ENCODE peak calls at places on chromosomes 6 and 20, in seven cellular contexts. I, H, O, Y, W, M and U are unnamed samples. For H3K4me1, the result is how much of the 10 kb centered on the place peaks cover.

GRCh38 chr6:153038378-153038777 is 35.9 kb upstream of the MTRF1L start:
- ATAC-seq in M (no peak), O (no peak), Y (no peak), W (no peak), I (peak), H (no peak), U (no peak)

GRCh38 chr6:39530201-39530759 is 194.9 kb downstream of the KIF6 start:
- ATAC-seq in W (no peak), O (no peak), M (no peak), Y (peak), I (no peak), H (no peak), U (peak)

GRCh38 chr6:34816635-34817301 is 24.9 kb downstream of the BLTP3A start:
- ATAC-seq in W (no peak), O (no peak), Y (no peak), M (no peak), H (no peak), I (no peak), U (no peak)

GRCh38 chr20:37529968-37530600 is 2.4 kb upstream of the BLCAP start:
- ATAC-seq in I (no peak), W (no peak), Y (no peak), H (no peak), M (no peak), O (no peak), U (no peak)

GRCh38 chr20:44115762-44116644 is 71.0 kb downstream of the JPH2 start:
- ATAC-seq in H (peak), O (no peak), I (peak), W (no peak), Y (no peak), M (no peak), U (peak)

GRCh38 chr20:31454374-31454773 is 13.9 kb downstream of the DEFB123 start:
- ATAC-seq in H (peak), W (no peak), M (no peak), I (no peak), O (no peak), Y (no peak), U (no peak)

GRCh38 chr20:19993937-19994667 is 23.1 kb upstream of the NAA20 start:
- ATAC-seq in O (peak), Y (peak), W (no peak), H (peak), I (peak), M (no peak), U (peak)

GRCh38 chr6:25036461-25036860 is 100.7 kb upstream of the RIPOR2 start:
- ATAC-seq in I (no peak), Y (no peak), O (no peak), H (no peak), M (no peak), W (no peak), U (no peak)

GRCh38 chr6:5107332-5107731 is 22.2 kb downstream of the PPP1R3G start:
- ATAC-seq in M (no peak), Y (no peak), H (no peak), W (no peak), I (no peak), O (peak), U (no peak)

GRCh38 chr20:44004306-44004915 is 89.8 kb downstream of the TOX2 start:
- ATAC-seq in W (no peak), M (no peak), I (no peak), Y (no peak), H (peak), O (peak), U (no peak)

GRCh38 chr6:134636221-134636830 is 313.6 kb downstream of the ALDH8A1 start:
- ATAC-seq in M (peak), I (no peak), O (no peak), Y (no peak), H (no peak), W (no peak), U (no peak)

GRCh38 chr6:68635706-68636513 is 828 bp downstream of the ADGRB3 start:
- ATAC-seq in M (no peak), W (no peak), Y (peak), O (no peak), I (no peak), H (no peak), U (no peak)

GRCh38 chr6:122401104-122401503 is 1.7 kb downstream of the HSF2 start:
- ATAC-seq in Y (no peak), I (no peak), W (no peak), O (no peak), M (no peak), H (no peak), U (no peak)

GRCh38 chr20:33450867-33451266 is 7.3 kb upstream of the SNTA1 start:
- ATAC-seq in W (peak), H (no peak), Y (no peak), I (peak), M (no peak), O (no peak), U (no peak)

GRCh38 chr20:40770564-40771307 is 81.7 kb upstream of the MAFB start:
- ATAC-seq in I (no peak), M (no peak), W (no peak), Y (no peak), H (no peak), O (peak), U (peak)

GRCh38 chr20:6094565-6094964 is 28.3 kb downstream of the FERMT1 start:
- ATAC-seq in Y (no peak), M (no peak), W (no peak), O (no peak), H (no peak), I (no peak), U (no peak)

GRCh38 chr6:169200931-169201514 is 52.6 kb downstream of the THBS2 start:
- ATAC-seq in W (no peak), H (no peak), I (no peak), O (no peak), M (no peak), Y (no peak), U (no peak)

GRCh38 chr6:57116776-57117175 is 26.8 kb downstream of the ZNF451 start:
- ATAC-seq in I (peak), Y (no peak), M (no peak), W (no peak), O (no peak), H (no peak), U (no peak)

GRCh38 chr6:160930547-160931377 is 60.8 kb upstream of the MAP3K4 start:
- ATAC-seq in H (peak), W (peak), O (peak), Y (peak), M (peak), I (peak), U (peak)

GRCh38 chr20:38272961-38273360 is 12.4 kb upstream of the KIAA1755 start:
- ATAC-seq in M (no peak), O (peak), Y (no peak), I (peak), H (no peak), W (peak), U (no peak)

GRCh38 chr20:57374343-57374930 is 16.8 kb upstream of the RBM38 start:
- ATAC-seq in M (peak), W (no peak), Y (no peak), I (no peak), H (no peak), O (no peak), U (no peak)

GRCh38 chr6:16162003-16162402 is 33.1 kb downstream of the MYLIP start:
- ATAC-seq in Y (no peak), O (no peak), I (no peak), M (no peak), W (no peak), H (no peak), U (no peak)

GRCh38 chr20:5780233-5781217 is 30.3 kb downstream of the SHLD1 start:
- ATAC-seq in M (no peak), I (no peak), O (no peak), W (no peak), Y (no peak), H (no peak), U (no peak)

GRCh38 chr6:14270925-14271791 is 153.6 kb downstream of the CD83 start:
- ATAC-seq in W (no peak), Y (peak), O (peak), M (peak), I (peak), H (no peak), U (no peak)

GRCh38 chr6:136360783-136361182 is 71.1 kb upstream of the BCLAF1 start:
- ATAC-seq in M (no peak), Y (no peak), I (no peak), W (no peak), O (no peak), H (no peak), U (no peak)

GRCh38 chr6:166393535-166393823 is 10.7 kb upstream of the MPC1 start:
- ATAC-seq in Y (no peak), W (no peak), I (no peak), H (no peak), M (no peak), O (no peak), U (no peak)

GRCh38 chr6:108558372-108559096 is 2.2 kb upstream of the FOXO3 start:
- ATAC-seq in H (peak), I (peak), W (peak), M (peak), O (peak), Y (peak), U (peak)

GRCh38 chr6:107564223-107564855 is 74.4 kb downstream of the SOBP start:
- ATAC-seq in W (no peak), H (peak), I (no peak), Y (no peak), M (no peak), O (no peak), U (no peak)

GRCh38 chr20:50980851-50981713 is 22.5 kb downstream of the MOCS3 start:
- ATAC-seq in H (peak), O (peak), M (no peak), W (no peak), Y (peak), I (peak), U (no peak)

GRCh38 chr6:128138694-128139093 is 237.8 kb upstream of the THEMIS start:
- ATAC-seq in O (no peak), M (no peak), W (no peak), I (no peak), H (no peak), Y (no peak), U (no peak)

GRCh38 chr20:53622247-53623114 is 28.8 kb upstream of the ZNF217 start:
- ATAC-seq in H (peak), W (peak), Y (peak), I (no peak), M (no peak), O (no peak), U (no peak)

GRCh38 chr20:16599257-16599656 is 26.0 kb upstream of the KIF16B start:
- ATAC-seq in Y (no peak), I (no peak), H (no peak), W (no peak), M (no peak), O (no peak), U (no peak)

GRCh38 chr6:47335456-47335855 is 25.8 kb upstream of the TNFRSF21 start:
- ATAC-seq in W (no peak), I (no peak), Y (no peak), H (no peak), M (no peak), O (no peak), U (no peak)

DNA sequence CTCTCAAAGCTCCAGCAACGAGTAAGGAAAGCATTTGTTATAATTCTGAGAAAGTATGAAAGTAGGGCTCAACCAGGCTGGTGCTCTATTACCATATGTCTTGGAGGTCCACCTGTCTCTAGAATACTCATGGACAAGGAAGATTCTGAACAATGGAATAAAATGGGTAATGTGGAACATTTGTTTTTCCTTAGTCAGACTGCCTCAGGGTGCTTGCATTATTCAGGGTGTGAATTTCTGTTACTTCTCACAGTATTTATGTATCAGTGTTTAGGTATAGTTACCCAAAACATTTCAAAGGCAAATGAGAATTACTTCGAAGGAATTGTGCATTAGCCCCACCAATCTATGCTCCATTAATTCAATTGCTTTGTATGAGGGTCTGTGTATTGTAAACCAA is 586.2 kb upstream of the CITED2 start:
- ATAC-seq in Y (no peak), O (no peak), I (no peak), W (no peak), M (no peak), H (peak), U (no peak)
- H3K4me3 ChIP-seq in Y (no peak), O (no peak), I (no peak), W (no peak), M (no peak), H (no peak), U (no peak)

DNA sequence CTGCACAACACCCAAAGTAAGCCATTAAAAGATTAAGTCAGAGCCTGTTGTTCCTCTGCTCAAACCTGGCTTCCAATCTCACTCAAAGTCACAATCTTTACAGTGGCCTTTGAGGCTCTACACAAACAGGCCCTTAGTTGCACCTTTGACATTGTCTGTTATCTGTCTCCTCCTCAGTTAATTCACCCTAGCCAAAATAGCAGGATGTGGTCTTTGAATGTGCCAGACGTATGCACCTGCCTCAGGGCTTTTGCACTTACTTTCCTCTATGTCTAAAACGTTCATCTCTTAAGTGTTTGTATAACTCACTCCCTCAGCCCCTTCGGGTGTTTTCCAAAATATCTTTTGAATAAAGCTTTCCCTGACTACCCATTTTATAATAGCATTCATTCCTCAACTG is 107.7 kb downstream of the EYA4 start:
- ATAC-seq in I (no peak), W (no peak), O (no peak), M (no peak), Y (no peak), H (no peak), U (no peak)
- H3K4me1 ChIP-seq in I (under half), W (under half), O (under half), M (under half), Y (under half), H (under half), U (under half)

GRCh38 chr6:144820270-144820669 is 535.1 kb downstream of the UTRN start:
- ATAC-seq in W (no peak), I (no peak), H (no peak), M (no peak), Y (no peak), O (no peak), U (no peak)
- H3K4me3 ChIP-seq in W (no peak), I (no peak), H (no peak), M (no peak), Y (no peak), O (no peak), U (no peak)

GRCh38 chr6:33433560-33434191 is 13.8 kb downstream of the SYNGAP1 start:
- ATAC-seq in M (no peak), H (no peak), W (no peak), I (peak), Y (no peak), O (peak), U (peak)
- H3K4me1 ChIP-seq in M (under half), H (under half), W (under half), I (under half), Y (under half), O (under half), U (under half)

GRCh38 chr20:848218-848617 is 14.7 kb downstream of the FAM110A start:
- ATAC-seq in M (no peak), O (no peak), W (no peak), Y (no peak), H (no peak), I (no peak), U (no peak)
- H3K4me3 ChIP-seq in M (peak), O (no peak), W (no peak), Y (no peak), H (no peak), I (no peak), U (no peak)

DNA sequence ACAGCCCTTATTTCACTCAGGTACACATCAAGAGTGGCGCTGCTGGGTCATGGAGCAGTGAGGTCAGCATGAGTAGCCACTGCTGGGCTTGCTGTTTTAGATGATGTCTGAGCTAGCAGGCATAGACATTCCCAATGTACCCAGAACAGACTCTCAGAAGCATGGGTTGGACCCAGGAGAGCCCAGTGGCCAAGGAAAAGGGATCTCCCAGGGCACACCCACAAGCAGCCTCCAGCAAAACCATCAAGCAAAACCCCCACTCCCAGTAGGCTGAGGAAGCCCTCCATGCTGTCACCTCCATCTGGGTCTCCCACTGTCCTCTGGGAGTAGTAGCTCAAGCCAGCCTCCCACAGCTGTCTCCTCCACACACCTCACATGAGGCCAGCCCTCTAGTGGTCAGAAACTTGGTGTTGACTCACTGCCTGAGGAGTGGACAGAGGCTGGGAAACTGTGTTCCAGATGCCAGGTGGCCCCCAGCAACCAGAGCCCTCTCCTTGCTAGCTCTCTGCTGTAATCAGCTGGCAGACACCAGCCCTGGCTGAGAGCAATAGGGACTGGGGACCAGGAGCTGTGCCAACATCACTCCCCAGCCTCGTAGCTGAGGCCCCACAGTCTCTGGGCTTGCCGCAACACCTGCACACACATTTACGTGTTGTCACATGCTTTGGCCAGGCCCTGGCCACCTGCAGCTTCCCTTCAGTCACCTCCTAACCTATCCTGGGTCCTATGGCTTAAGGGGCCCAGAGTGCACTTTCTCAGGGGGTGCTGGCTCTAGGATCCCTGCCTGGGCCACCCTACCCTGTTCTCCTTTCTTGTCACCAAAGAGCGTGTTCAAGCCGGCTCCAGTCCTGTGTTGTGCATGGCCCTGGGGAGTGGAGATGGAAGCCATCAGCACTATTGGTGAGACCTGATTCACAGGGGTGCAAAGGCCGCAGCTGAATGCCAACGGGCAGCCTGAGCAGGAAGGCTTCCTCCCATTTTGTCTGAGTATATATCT is 1.9 kb upstream of the AP5S1 start:
- ATAC-seq in W (peak), O (peak), I (peak), H (peak), Y (peak), M (no peak), U (peak)
- H3K4me1 ChIP-seq in W (under half), O (half or more), I (under half), H (under half), Y (under half), M (half or more), U (under half)